ENCODE peak calls at places on chromosomes 4 and X, in six cellular contexts. X, N, C, A, E and Q are unnamed samples.

GRCh38 chr4:2096073-2096609 is 37.0 kb downstream of the NAT8L start:
- DNase-seq in N (no peak), E (no peak), C (no peak), A (no peak), X (no peak), Q (no peak)

GRCh38 chrX:11899091-11899490 is 141.1 kb downstream of the MSL3 start:
- DNase-seq in X (peak; percentile 49), N (peak; percentile 75), C (no peak), A (no peak), E (no peak), Q (no peak)

GRCh38 chr4:168882650-168883233 is 127.3 kb downstream of the CBR4 start:
- DNase-seq in A (no peak), N (peak; percentile 61), X (peak; percentile 21), C (no peak), E (no peak), Q (peak; percentile 69)

GRCh38 chr4:124104101-124104500 is 608.4 kb downstream of the ANKRD50 start:
- DNase-seq in A (no peak), X (no peak), N (no peak), E (no peak), C (no peak), Q (no peak)

GRCh38 chr4:7826909-7827306 is 112.8 kb downstream of the AFAP1 start:
- DNase-seq in A (no peak), E (no peak), X (no peak), C (no peak), N (no peak), Q (no peak)

GRCh38 chrX:154354013-154354412 is 20.4 kb downstream of the FLNA start:
- DNase-seq in X (no peak), C (no peak), E (no peak), N (no peak), A (no peak), Q (no peak)

GRCh38 chr4:186757696-186758330 is 34.2 kb upstream of the FAT1 start:
- DNase-seq in A (peak; percentile 14), E (no peak), X (no peak), N (no peak), C (no peak), Q (no peak)

GRCh38 chr4:120773641-120774040 is 148.9 kb downstream of the PRDM5 start:
- DNase-seq in X (no peak), N (no peak), E (no peak), C (no peak), A (no peak), Q (no peak)

GRCh38 chr4:145199056-145199713 is 18.8 kb upstream of the OTUD4 start:
- DNase-seq in A (no peak), X (no peak), E (no peak), N (no peak), C (no peak), Q (no peak)

GRCh38 chr4:139177049-139177887 is at the start of gene ELF2:
- DNase-seq in N (peak; percentile 87), A (peak; percentile 51), X (peak; percentile 88), E (peak; percentile 84), C (peak; percentile 78), Q (peak; percentile 95)

GRCh38 chr4:127868196-127868595 is 12.5 kb upstream of the PLK4 start:
- DNase-seq in A (no peak), E (no peak), N (peak; percentile 22), C (no peak), X (no peak), Q (no peak)

GRCh38 chr4:140085924-140086323 is 68.1 kb downstream of the MAML3 start:
- DNase-seq in A (no peak), X (no peak), C (no peak), E (no peak), N (no peak), Q (no peak)

GRCh38 chr4:82287720-82288119 is 86.1 kb downstream of the HNRNPD start:
- DNase-seq in E (no peak), C (no peak), N (no peak), A (no peak), X (no peak), Q (no peak)

GRCh38 chrX:40147399-40148188 is 49.8 kb upstream of the BCOR start:
- DNase-seq in X (no peak), N (no peak), C (no peak), E (no peak), A (no peak), Q (no peak)

GRCh38 chr4:121072080-121072835 is at the start of gene NDNF:
- DNase-seq in E (no peak), C (peak; percentile 67), A (no peak), X (peak; percentile 12), N (peak; percentile 50), Q (no peak)

GRCh38 chr4:42277291-42277690 is 120.0 kb upstream of the SHISA3 start:
- DNase-seq in C (no peak), A (no peak), N (no peak), X (no peak), E (no peak), Q (no peak)

GRCh38 chrX:7330971-7331746 is 183.2 kb upstream of the PUDP start:
- DNase-seq in E (no peak), X (no peak), A (no peak), C (no peak), N (peak; percentile 89), Q (no peak)

GRCh38 chr4:169254546-169254983 is 16.2 kb downstream of the SH3RF1 start:
- DNase-seq in X (peak; percentile 85), A (no peak), E (no peak), N (peak; percentile 90), C (no peak), Q (no peak)

GRCh38 chrX:20829665-20830481 is 544.3 kb upstream of the CNKSR2 start:
- DNase-seq in C (no peak), X (no peak), A (no peak), E (no peak), N (peak; percentile 50), Q (no peak)

GRCh38 chrX:151977009-151977408 is 2.5 kb upstream of the GABRE start:
- DNase-seq in A (no peak), E (no peak), C (no peak), X (no peak), N (no peak), Q (no peak)